ENCODE peak calls at places on chromosomes 16 and 17, in nine cellular contexts. One of them, this sample, is unnamed.

GRCh38 chr17:31558748-31559646 is 167.5 kb downstream of the RAB11FIP4 start:
- DNase-seq in fibroblast of lung: peak
- DNase-seq in brain microvascular endothelial cell: peak
- DNase-seq in sigmoid colon: peak
- DNase-seq in CD8-positive, alpha-beta T cell: peak
- DNase-seq in effector memory CD4-positive, alpha-beta T cell: peak
- DNase-seq in left ventricle myocardium inferior: peak
- DNase-seq in body of pancreas: peak
- DNase-seq in stomach: peak
- DNase-seq in this sample: peak

GRCh38 chr17:47727704-47728036 is 5.4 kb upstream of the TBX21 start:
- DNase-seq in fibroblast of lung: no peak
- DNase-seq in brain microvascular endothelial cell: no peak
- DNase-seq in sigmoid colon: no peak
- DNase-seq in CD8-positive, alpha-beta T cell: no peak
- DNase-seq in effector memory CD4-positive, alpha-beta T cell: no peak
- DNase-seq in left ventricle myocardium inferior: no peak
- DNase-seq in body of pancreas: no peak
- DNase-seq in stomach: no peak
- DNase-seq in this sample: no peak

GRCh38 chr17:6473128-6473767 is 29.0 kb downstream of the PIMREG start:
- DNase-seq in fibroblast of lung: peak
- DNase-seq in brain microvascular endothelial cell: peak
- DNase-seq in sigmoid colon: peak
- DNase-seq in CD8-positive, alpha-beta T cell: peak
- DNase-seq in effector memory CD4-positive, alpha-beta T cell: peak
- DNase-seq in left ventricle myocardium inferior: peak
- DNase-seq in body of pancreas: peak
- DNase-seq in stomach: peak
- DNase-seq in this sample: peak

GRCh38 chr16:50263940-50264929 is 2.1 kb upstream of the ADCY7 start:
- DNase-seq in fibroblast of lung: peak
- DNase-seq in brain microvascular endothelial cell: no peak
- DNase-seq in sigmoid colon: no peak
- DNase-seq in CD8-positive, alpha-beta T cell: no peak
- DNase-seq in effector memory CD4-positive, alpha-beta T cell: no peak
- DNase-seq in left ventricle myocardium inferior: no peak
- DNase-seq in body of pancreas: no peak
- DNase-seq in stomach: no peak
- DNase-seq in this sample: no peak

GRCh38 chr17:35432176-35433074 is at the start of gene SLFN12:
- DNase-seq in fibroblast of lung: peak
- DNase-seq in brain microvascular endothelial cell: peak
- DNase-seq in sigmoid colon: peak
- DNase-seq in CD8-positive, alpha-beta T cell: peak
- DNase-seq in effector memory CD4-positive, alpha-beta T cell: peak
- DNase-seq in left ventricle myocardium inferior: peak
- DNase-seq in body of pancreas: peak
- DNase-seq in stomach: peak
- DNase-seq in this sample: peak

GRCh38 chr17:83159204-83160049 is 80.0 kb downstream of the METRNL start:
- DNase-seq in fibroblast of lung: no peak
- DNase-seq in brain microvascular endothelial cell: no peak
- DNase-seq in sigmoid colon: peak
- DNase-seq in CD8-positive, alpha-beta T cell: no peak
- DNase-seq in effector memory CD4-positive, alpha-beta T cell: no peak
- DNase-seq in left ventricle myocardium inferior: no peak
- DNase-seq in body of pancreas: no peak
- DNase-seq in stomach: no peak
- DNase-seq in this sample: no peak

GRCh38 chr16:87484487-87485331 is 8.1 kb downstream of the ZCCHC14 start:
- DNase-seq in fibroblast of lung: no peak
- DNase-seq in brain microvascular endothelial cell: no peak
- DNase-seq in sigmoid colon: no peak
- DNase-seq in CD8-positive, alpha-beta T cell: no peak
- DNase-seq in effector memory CD4-positive, alpha-beta T cell: no peak
- DNase-seq in left ventricle myocardium inferior: no peak
- DNase-seq in body of pancreas: no peak
- DNase-seq in stomach: peak
- DNase-seq in this sample: no peak

GRCh38 chr17:4407851-4408250 is 25.9 kb upstream of the SPNS3 start:
- DNase-seq in fibroblast of lung: peak
- DNase-seq in brain microvascular endothelial cell: no peak
- DNase-seq in sigmoid colon: no peak
- DNase-seq in CD8-positive, alpha-beta T cell: no peak
- DNase-seq in effector memory CD4-positive, alpha-beta T cell: no peak
- DNase-seq in left ventricle myocardium inferior: no peak
- DNase-seq in body of pancreas: peak
- DNase-seq in stomach: peak
- DNase-seq in this sample: no peak

GRCh38 chr16:81531415-81531814 is 86.8 kb downstream of the CMIP start:
- DNase-seq in fibroblast of lung: no peak
- DNase-seq in brain microvascular endothelial cell: no peak
- DNase-seq in sigmoid colon: no peak
- DNase-seq in CD8-positive, alpha-beta T cell: no peak
- DNase-seq in effector memory CD4-positive, alpha-beta T cell: no peak
- DNase-seq in left ventricle myocardium inferior: no peak
- DNase-seq in body of pancreas: no peak
- DNase-seq in stomach: no peak
- DNase-seq in this sample: no peak

GRCh38 chr16:69520800-69521602 is 44.8 kb upstream of the NFAT5 start:
- DNase-seq in fibroblast of lung: peak
- DNase-seq in brain microvascular endothelial cell: no peak
- DNase-seq in sigmoid colon: no peak
- DNase-seq in CD8-positive, alpha-beta T cell: no peak
- DNase-seq in effector memory CD4-positive, alpha-beta T cell: no peak
- DNase-seq in left ventricle myocardium inferior: no peak
- DNase-seq in body of pancreas: no peak
- DNase-seq in stomach: no peak
- DNase-seq in this sample: no peak

GRCh38 chr16:20175358-20175757 is 101.7 kb upstream of the GPR139 start:
- DNase-seq in fibroblast of lung: no peak
- DNase-seq in brain microvascular endothelial cell: no peak
- DNase-seq in sigmoid colon: no peak
- DNase-seq in CD8-positive, alpha-beta T cell: no peak
- DNase-seq in effector memory CD4-positive, alpha-beta T cell: no peak
- DNase-seq in left ventricle myocardium inferior: no peak
- DNase-seq in body of pancreas: no peak
- DNase-seq in stomach: no peak
- DNase-seq in this sample: no peak

GRCh38 chr16:22732315-22732840 is 81.6 kb upstream of the HS3ST2 start:
- DNase-seq in fibroblast of lung: no peak
- DNase-seq in brain microvascular endothelial cell: no peak
- DNase-seq in sigmoid colon: no peak
- DNase-seq in CD8-positive, alpha-beta T cell: no peak
- DNase-seq in effector memory CD4-positive, alpha-beta T cell: no peak
- DNase-seq in left ventricle myocardium inferior: no peak
- DNase-seq in body of pancreas: no peak
- DNase-seq in stomach: no peak
- DNase-seq in this sample: no peak

GRCh38 chr17:17073627-17074521 is 31.6 kb downstream of the MPRIP start:
- DNase-seq in fibroblast of lung: no peak
- DNase-seq in brain microvascular endothelial cell: peak
- DNase-seq in sigmoid colon: peak
- DNase-seq in CD8-positive, alpha-beta T cell: no peak
- DNase-seq in effector memory CD4-positive, alpha-beta T cell: no peak
- DNase-seq in left ventricle myocardium inferior: peak
- DNase-seq in body of pancreas: no peak
- DNase-seq in stomach: no peak
- DNase-seq in this sample: peak

DNA sequence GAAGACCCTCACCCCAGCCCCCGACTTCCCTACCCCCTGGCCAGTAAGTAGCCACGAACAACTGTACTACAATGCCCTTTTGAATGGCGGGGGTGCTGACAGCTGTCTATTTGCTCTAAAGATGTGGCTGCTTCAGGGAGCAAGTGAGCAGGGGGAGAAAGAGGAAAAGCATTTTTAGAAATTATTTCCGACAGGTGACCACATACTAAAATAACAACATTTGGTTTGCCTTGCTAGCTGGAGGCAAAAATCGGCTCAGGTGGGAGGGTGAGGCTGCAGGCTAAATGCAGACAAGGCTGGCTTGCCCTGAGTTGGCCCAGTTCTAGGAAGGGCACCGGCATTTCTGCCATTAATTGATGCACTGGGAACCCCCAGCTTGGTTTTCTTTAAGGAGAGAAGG is 188.5 kb downstream of the XYLT1 start:
- DNase-seq in fibroblast of lung: no peak
- DNase-seq in brain microvascular endothelial cell: no peak
- DNase-seq in sigmoid colon: no peak
- DNase-seq in CD8-positive, alpha-beta T cell: no peak
- DNase-seq in effector memory CD4-positive, alpha-beta T cell: no peak
- DNase-seq in left ventricle myocardium inferior: no peak
- DNase-seq in body of pancreas: no peak
- DNase-seq in stomach: no peak
- DNase-seq in this sample: no peak
- H3K4me3 ChIP-seq in fibroblast of lung: no peak
- H3K4me3 ChIP-seq in brain microvascular endothelial cell: no peak
- H3K4me3 ChIP-seq in sigmoid colon: no peak
- H3K4me3 ChIP-seq in CD8-positive, alpha-beta T cell: no peak
- H3K4me3 ChIP-seq in effector memory CD4-positive, alpha-beta T cell: no peak
- H3K4me3 ChIP-seq in left ventricle myocardium inferior: no peak
- H3K4me3 ChIP-seq in body of pancreas: no peak
- H3K4me3 ChIP-seq in stomach: no peak
- H3K4me3 ChIP-seq in this sample: no peak

DNA sequence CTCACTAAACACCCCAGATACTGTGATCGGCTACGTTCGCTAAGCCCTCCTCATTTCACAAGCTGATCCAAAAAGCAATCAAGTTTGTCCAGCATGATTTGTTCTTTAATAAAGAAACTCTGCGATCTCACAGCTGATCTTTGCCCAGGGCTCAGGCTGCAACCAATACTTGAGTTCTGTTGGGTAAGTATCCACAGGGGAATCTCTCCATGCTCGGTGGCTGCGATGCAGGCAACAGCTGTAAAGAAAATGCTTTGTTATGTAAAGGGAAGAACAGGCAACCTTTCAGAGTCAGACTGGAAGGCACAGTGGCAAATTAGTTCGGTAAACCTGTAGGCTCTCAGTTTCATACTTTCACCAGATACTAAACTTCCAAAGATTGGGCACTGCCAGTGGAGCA is 67.5 kb downstream of the SHISA6 start:
- DNase-seq in fibroblast of lung: no peak
- DNase-seq in brain microvascular endothelial cell: no peak
- DNase-seq in sigmoid colon: no peak
- DNase-seq in CD8-positive, alpha-beta T cell: no peak
- DNase-seq in effector memory CD4-positive, alpha-beta T cell: no peak
- DNase-seq in left ventricle myocardium inferior: no peak
- DNase-seq in body of pancreas: no peak
- DNase-seq in stomach: no peak
- DNase-seq in this sample: no peak
- H3K4me3 ChIP-seq in fibroblast of lung: no peak
- H3K4me3 ChIP-seq in brain microvascular endothelial cell: no peak
- H3K4me3 ChIP-seq in sigmoid colon: no peak
- H3K4me3 ChIP-seq in CD8-positive, alpha-beta T cell: no peak
- H3K4me3 ChIP-seq in effector memory CD4-positive, alpha-beta T cell: no peak
- H3K4me3 ChIP-seq in left ventricle myocardium inferior: no peak
- H3K4me3 ChIP-seq in body of pancreas: no peak
- H3K4me3 ChIP-seq in stomach: no peak
- H3K4me3 ChIP-seq in this sample: no peak

GRCh38 chr17:66687570-66688284 is 147.2 kb upstream of the CACNG5 start:
- DNase-seq in fibroblast of lung: no peak
- DNase-seq in brain microvascular endothelial cell: no peak
- DNase-seq in sigmoid colon: no peak
- DNase-seq in CD8-positive, alpha-beta T cell: no peak
- DNase-seq in effector memory CD4-positive, alpha-beta T cell: no peak
- DNase-seq in left ventricle myocardium inferior: no peak
- DNase-seq in body of pancreas: no peak
- DNase-seq in stomach: peak
- DNase-seq in this sample: no peak

GRCh38 chr17:66689192-66689591 is 145.7 kb upstream of the CACNG5 start:
- DNase-seq in fibroblast of lung: no peak
- DNase-seq in brain microvascular endothelial cell: no peak
- DNase-seq in sigmoid colon: no peak
- DNase-seq in CD8-positive, alpha-beta T cell: no peak
- DNase-seq in effector memory CD4-positive, alpha-beta T cell: no peak
- DNase-seq in left ventricle myocardium inferior: no peak
- DNase-seq in body of pancreas: no peak
- DNase-seq in stomach: no peak
- DNase-seq in this sample: no peak

GRCh38 chr17:66690166-66690565 is 144.8 kb upstream of the CACNG5 start:
- DNase-seq in fibroblast of lung: no peak
- DNase-seq in brain microvascular endothelial cell: no peak
- DNase-seq in sigmoid colon: no peak
- DNase-seq in CD8-positive, alpha-beta T cell: no peak
- DNase-seq in effector memory CD4-positive, alpha-beta T cell: no peak
- DNase-seq in left ventricle myocardium inferior: no peak
- DNase-seq in body of pancreas: no peak
- DNase-seq in stomach: no peak
- DNase-seq in this sample: no peak

GRCh38 chr17:66695098-66695497 is 139.8 kb upstream of the CACNG5 start:
- DNase-seq in fibroblast of lung: no peak
- DNase-seq in brain microvascular endothelial cell: no peak
- DNase-seq in sigmoid colon: no peak
- DNase-seq in CD8-positive, alpha-beta T cell: no peak
- DNase-seq in effector memory CD4-positive, alpha-beta T cell: no peak
- DNase-seq in left ventricle myocardium inferior: no peak
- DNase-seq in body of pancreas: no peak
- DNase-seq in stomach: no peak
- DNase-seq in this sample: no peak

DNA sequence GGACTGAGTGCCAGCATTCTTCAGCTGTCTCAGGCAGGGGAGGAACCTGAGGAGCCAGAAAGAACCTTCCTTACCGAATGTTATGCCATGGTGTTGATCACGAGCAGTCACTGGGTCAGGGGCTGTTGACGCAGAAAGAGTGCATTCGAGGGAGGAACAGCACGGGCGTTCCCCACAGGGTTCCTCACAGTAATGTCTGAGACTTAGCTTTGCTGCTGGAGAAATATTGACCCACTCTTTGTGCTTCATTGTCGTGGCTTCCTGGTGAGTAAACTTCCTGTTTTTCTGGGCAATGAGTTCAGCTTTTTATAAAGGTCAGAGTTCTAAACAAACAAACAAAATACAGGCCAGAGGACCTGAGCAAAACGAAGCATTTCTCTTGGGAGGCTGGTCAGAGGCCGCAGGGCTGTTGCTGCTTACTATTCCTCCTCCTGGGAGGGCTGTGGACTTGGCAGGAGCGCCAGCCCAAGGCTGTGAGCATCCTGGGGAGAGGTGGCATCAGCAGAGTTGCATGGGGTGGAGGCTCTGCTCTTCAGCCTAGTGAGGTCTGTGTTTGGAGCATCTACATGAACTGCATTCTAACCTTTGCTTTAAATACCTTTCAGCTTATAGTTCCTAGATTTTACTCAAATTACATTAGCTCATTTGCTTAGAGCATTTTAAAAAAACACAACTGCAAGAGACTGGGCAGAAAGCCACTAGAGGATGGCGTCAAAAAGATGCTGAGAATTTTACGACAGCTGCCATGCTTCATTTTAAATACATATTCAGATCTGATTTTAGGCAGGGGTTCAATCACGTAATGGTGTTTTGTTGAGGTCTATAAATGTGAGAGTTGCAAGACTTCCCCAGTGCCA is 143.0 kb upstream of the CACNG5 start:
- DNase-seq in fibroblast of lung: peak
- DNase-seq in brain microvascular endothelial cell: peak
- DNase-seq in sigmoid colon: no peak
- DNase-seq in CD8-positive, alpha-beta T cell: no peak
- DNase-seq in effector memory CD4-positive, alpha-beta T cell: no peak
- DNase-seq in left ventricle myocardium inferior: no peak
- DNase-seq in body of pancreas: no peak
- DNase-seq in stomach: no peak
- DNase-seq in this sample: no peak
- H3K4me3 ChIP-seq in fibroblast of lung: no peak
- H3K4me3 ChIP-seq in brain microvascular endothelial cell: no peak
- H3K4me3 ChIP-seq in sigmoid colon: no peak
- H3K4me3 ChIP-seq in CD8-positive, alpha-beta T cell: no peak
- H3K4me3 ChIP-seq in effector memory CD4-positive, alpha-beta T cell: no peak
- H3K4me3 ChIP-seq in left ventricle myocardium inferior: no peak
- H3K4me3 ChIP-seq in body of pancreas: no peak
- H3K4me3 ChIP-seq in stomach: no peak
- H3K4me3 ChIP-seq in this sample: no peak

GRCh38 chr17:42849451-42850157 is 1.4 kb upstream of the AOC3 start:
- DNase-seq in fibroblast of lung: no peak
- DNase-seq in brain microvascular endothelial cell: no peak
- DNase-seq in sigmoid colon: no peak
- DNase-seq in CD8-positive, alpha-beta T cell: no peak
- DNase-seq in effector memory CD4-positive, alpha-beta T cell: no peak
- DNase-seq in left ventricle myocardium inferior: no peak
- DNase-seq in body of pancreas: peak
- DNase-seq in stomach: no peak
- DNase-seq in this sample: no peak
- H3K4me3 ChIP-seq in fibroblast of lung: no peak
- H3K4me3 ChIP-seq in brain microvascular endothelial cell: no peak
- H3K4me3 ChIP-seq in sigmoid colon: peak
- H3K4me3 ChIP-seq in CD8-positive, alpha-beta T cell: no peak
- H3K4me3 ChIP-seq in effector memory CD4-positive, alpha-beta T cell: no peak
- H3K4me3 ChIP-seq in left ventricle myocardium inferior: no peak
- H3K4me3 ChIP-seq in body of pancreas: no peak
- H3K4me3 ChIP-seq in stomach: no peak
- H3K4me3 ChIP-seq in this sample: no peak

This sample was measured in left lung.